ENCODE peak calls at places on chromosomes 12 and 14, in six cellular contexts. L is BE2C; K is stimulated activated CD4-positive, alpha-beta T cell treated with anti-CD3 and anti-CD28 coated beads, Interleukin-4, amount 100 ng/mL, for 1 hour; Y is HFFc6; P is T1000; D is GM23338. O is an unnamed sample.

GRCh38 chr14:81562818-81563217 is 29.2 kb upstream of the SEL1L start:
- DNase-seq in L (no peak), K (no peak), Y (no peak), P (no peak), D (peak), O (no peak)

GRCh38 chr14:26596722-26597030 is 1.2 kb downstream of the NOVA1 start:
- DNase-seq in L (peak), K (no peak), Y (no peak), P (no peak), D (no peak), O (no peak)

GRCh38 chr12:108689314-108690190 is 41.8 kb downstream of the CORO1C start:
- DNase-seq in L (peak), K (peak), Y (no peak), P (no peak), D (no peak), O (peak)

GRCh38 chr12:2634481-2634880 is 160.3 kb upstream of the FKBP4 start:
- DNase-seq in L (no peak), K (no peak), Y (no peak), P (no peak), D (no peak), O (no peak)

GRCh38 chr12:111995782-111996480 is 17.0 kb downstream of the TMEM116 start:
- DNase-seq in L (no peak), K (no peak), Y (no peak), P (no peak), D (no peak), O (no peak)

GRCh38 chr12:125586441-125586840 is 521.2 kb downstream of the AACS start:
- DNase-seq in L (no peak), K (no peak), Y (no peak), P (no peak), D (no peak), O (no peak)

GRCh38 chr12:47896633-47897032 is 8.2 kb downstream of the VDR start:
- DNase-seq in L (no peak), K (no peak), Y (no peak), P (no peak), D (peak), O (peak)

GRCh38 chr12:111523587-111523986 is 75.5 kb downstream of the ATXN2 start:
- DNase-seq in L (no peak), K (no peak), Y (no peak), P (no peak), D (no peak), O (no peak)

GRCh38 chr12:53795927-53796326 is 44.1 kb upstream of the CISTR start:
- DNase-seq in L (no peak), K (no peak), Y (no peak), P (no peak), D (no peak), O (no peak)

GRCh38 chr14:56172571-56172971 is 54.4 kb downstream of the PELI2 start:
- DNase-seq in L (no peak), K (no peak), Y (peak), P (no peak), D (no peak), O (peak)